ENCODE peak calls at places on chromosome 1, in four cellular contexts. B, M, I and Q are unnamed samples.

GRCh38 chr1:61337471-61337870 is 255.1 kb downstream of the NFIA start:
- DNase-seq in I (no peak), M (no peak), B (no peak), Q (no peak)

GRCh38 chr1:66533804-66534745 is at the start of gene SGIP1:
- DNase-seq in I (peak; percentile 15), M (peak; percentile 69), B (no peak), Q (no peak)

GRCh38 chr1:197914510-197914909 is 2.7 kb upstream of the LHX9 start:
- DNase-seq in M (no peak), I (no peak), B (no peak), Q (no peak)

GRCh38 chr1:115325876-115326275 is 12.2 kb downstream of the NGF start:
- DNase-seq in M (no peak), I (no peak), B (no peak), Q (no peak)

GRCh38 chr1:50701706-50702317 is 258.3 kb downstream of the FAF1 start:
- DNase-seq in I (no peak), B (no peak), M (no peak), Q (no peak)

GRCh38 chr1:241610056-241610815 is 29.9 kb downstream of the CHML start:
- DNase-seq in M (peak; percentile 55), B (no peak), I (no peak), Q (no peak)

GRCh38 chr1:115280073-115280472 is 58.0 kb downstream of the NGF start:
- DNase-seq in B (no peak), I (peak; percentile 6), M (no peak), Q (no peak)

GRCh38 chr1:168603501-168604107 is 27.2 kb downstream of the XCL1 start:
- DNase-seq in B (peak; percentile 48), M (peak; percentile 60), I (peak; percentile 84), Q (peak; percentile 61)